ENCODE peak calls at places on chromosomes 13 and 19, in five cellular contexts. One of them, this sample, is unnamed.

GRCh38 chr13:111123649-111124048 is 8.5 kb downstream of the ARHGEF7 start:
- DNase-seq in bronchial epithelial cell: no peak
- DNase-seq in thoracic aorta: no peak
- DNase-seq in cortex of kidney: no peak
- DNase-seq in brain microvascular endothelial cell: no peak
- DNase-seq in this sample: no peak

GRCh38 chr13:90135558-90135957 is 1211.9 kb upstream of the MIR17HG start:
- DNase-seq in bronchial epithelial cell: no peak
- DNase-seq in brain microvascular endothelial cell: no peak
- DNase-seq in thoracic aorta: no peak
- DNase-seq in cortex of kidney: no peak
- DNase-seq in this sample: no peak

GRCh38 chr19:10812902-10813404 is 23.1 kb downstream of the TMED1 start:
- DNase-seq in cortex of kidney: no peak
- DNase-seq in thoracic aorta: peak; percentile 40
- DNase-seq in bronchial epithelial cell: peak; percentile 62
- DNase-seq in brain microvascular endothelial cell: peak; percentile 93
- DNase-seq in this sample: peak; percentile 77

GRCh38 chr13:110012102-110012739 is 225.8 kb upstream of the IRS2 start:
- DNase-seq in bronchial epithelial cell: peak; percentile 94
- DNase-seq in thoracic aorta: no peak
- DNase-seq in cortex of kidney: no peak
- DNase-seq in brain microvascular endothelial cell: peak; percentile 96
- DNase-seq in this sample: peak; percentile 99

GRCh38 chr19:58554494-58555368 is at the start of gene CHMP2A:
- DNase-seq in cortex of kidney: no peak
- DNase-seq in bronchial epithelial cell: peak; percentile 81
- DNase-seq in thoracic aorta: peak; percentile 93
- DNase-seq in brain microvascular endothelial cell: peak; percentile 94
- DNase-seq in this sample: peak; percentile 97

GRCh38 chr19:49479975-49480628 is 6.1 kb downstream of the FLT3LG start:
- DNase-seq in bronchial epithelial cell: no peak
- DNase-seq in thoracic aorta: no peak
- DNase-seq in brain microvascular endothelial cell: no peak
- DNase-seq in cortex of kidney: no peak
- DNase-seq in this sample: no peak

GRCh38 chr13:113421673-113422270 is 31.5 kb downstream of the ADPRHL1 start:
- DNase-seq in brain microvascular endothelial cell: no peak
- DNase-seq in cortex of kidney: no peak
- DNase-seq in bronchial epithelial cell: no peak
- DNase-seq in thoracic aorta: no peak
- DNase-seq in this sample: no peak

GRCh38 chr19:29404951-29405727 is 120.7 kb upstream of the VSTM2B start:
- DNase-seq in cortex of kidney: no peak
- DNase-seq in bronchial epithelial cell: no peak
- DNase-seq in brain microvascular endothelial cell: no peak
- DNase-seq in thoracic aorta: no peak
- DNase-seq in this sample: no peak

GRCh38 chr19:19451429-19452240 is 46.2 kb downstream of the GATAD2A start:
- DNase-seq in thoracic aorta: no peak
- DNase-seq in bronchial epithelial cell: no peak
- DNase-seq in brain microvascular endothelial cell: no peak
- DNase-seq in cortex of kidney: no peak
- DNase-seq in this sample: no peak

GRCh38 chr19:6737284-6737872 is at the start of gene GPR108:
- DNase-seq in thoracic aorta: peak; percentile 99
- DNase-seq in bronchial epithelial cell: peak; percentile 100
- DNase-seq in brain microvascular endothelial cell: peak; percentile 100
- DNase-seq in cortex of kidney: peak; percentile 96
- DNase-seq in this sample: peak; percentile 100

GRCh38 chr19:13212759-13213330 is 62.6 kb downstream of the IER2 start:
- DNase-seq in thoracic aorta: no peak
- DNase-seq in bronchial epithelial cell: peak; percentile 25
- DNase-seq in cortex of kidney: no peak
- DNase-seq in brain microvascular endothelial cell: peak; percentile 38
- DNase-seq in this sample: peak; percentile 68

GRCh38 chr13:79423801-79424642 is 18.0 kb upstream of the RBM26 start:
- DNase-seq in thoracic aorta: no peak
- DNase-seq in brain microvascular endothelial cell: no peak
- DNase-seq in bronchial epithelial cell: peak; percentile 56
- DNase-seq in cortex of kidney: no peak
- DNase-seq in this sample: peak; percentile 70

GRCh38 chr13:114099191-114099590 is 33.2 kb downstream of the RASA3 start:
- DNase-seq in bronchial epithelial cell: no peak
- DNase-seq in cortex of kidney: no peak
- DNase-seq in thoracic aorta: peak; percentile 80
- DNase-seq in brain microvascular endothelial cell: peak; percentile 94
- DNase-seq in this sample: peak; percentile 87

GRCh38 chr19:38228005-38228377 is 4.0 kb upstream of the DPF1 start:
- DNase-seq in cortex of kidney: no peak
- DNase-seq in bronchial epithelial cell: no peak
- DNase-seq in thoracic aorta: no peak
- DNase-seq in brain microvascular endothelial cell: no peak
- DNase-seq in this sample: no peak

GRCh38 chr13:47159853-47160550 is 263.1 kb upstream of the HTR2A start:
- DNase-seq in bronchial epithelial cell: no peak
- DNase-seq in cortex of kidney: no peak
- DNase-seq in thoracic aorta: no peak
- DNase-seq in brain microvascular endothelial cell: no peak
- DNase-seq in this sample: no peak

GRCh38 chr19:16736709-16737108 is 17.1 kb downstream of the NWD1 start:
- DNase-seq in thoracic aorta: no peak
- DNase-seq in cortex of kidney: no peak
- DNase-seq in bronchial epithelial cell: no peak
- DNase-seq in brain microvascular endothelial cell: no peak
- DNase-seq in this sample: no peak

GRCh38 chr13:34708914-34709313 is 233.2 kb upstream of the NBEA start:
- DNase-seq in cortex of kidney: no peak
- DNase-seq in bronchial epithelial cell: no peak
- DNase-seq in brain microvascular endothelial cell: no peak
- DNase-seq in thoracic aorta: no peak
- DNase-seq in this sample: no peak

This sample was measured in kidney tubule cell.